ENCODE peak calls at places on chromosomes 5 and 9, in ten cellular contexts. One of them, this sample, is unnamed.

GRCh38 chr5:42634575-42634974 is 122.0 kb upstream of the CCDC152 start:
- DNase-seq in MM.1S: no peak
- DNase-seq in HuH-7.5: no peak
- DNase-seq in ovary: no peak
- DNase-seq in BJ: no peak
- DNase-seq in HFF-Myc: no peak
- DNase-seq in activated naive CD8-positive, alpha-beta T cell treated with anti-CD3 and anti-CD28 coated beads, Interleukin-2, amount 50 U/mL, for 24 hours: no peak
- DNase-seq in activated CD4-positive, alpha-beta T cell treated with anti-CD3 and anti-CD28 coated beads for 24 hours: no peak
- DNase-seq in lower lobe of right lung: no peak
- DNase-seq in heart left ventricle: no peak
- DNase-seq in this sample: no peak

GRCh38 chr9:124771867-124772621 is 933 bp upstream of the NR6A1 start:
- DNase-seq in MM.1S: peak; percentile 34
- DNase-seq in HuH-7.5: peak; percentile 85
- DNase-seq in ovary: peak; percentile 81
- DNase-seq in BJ: no peak
- DNase-seq in HFF-Myc: no peak
- DNase-seq in activated naive CD8-positive, alpha-beta T cell treated with anti-CD3 and anti-CD28 coated beads, Interleukin-2, amount 50 U/mL, for 24 hours: peak; percentile 60
- DNase-seq in activated CD4-positive, alpha-beta T cell treated with anti-CD3 and anti-CD28 coated beads for 24 hours: peak; percentile 24
- DNase-seq in lower lobe of right lung: peak; percentile 75
- DNase-seq in heart left ventricle: peak; percentile 79
- DNase-seq in this sample: peak; percentile 84

GRCh38 chr5:40432836-40433235 is 246.9 kb upstream of the PTGER4 start:
- DNase-seq in MM.1S: no peak
- DNase-seq in HuH-7.5: no peak
- DNase-seq in ovary: no peak
- DNase-seq in BJ: no peak
- DNase-seq in HFF-Myc: no peak
- DNase-seq in activated naive CD8-positive, alpha-beta T cell treated with anti-CD3 and anti-CD28 coated beads, Interleukin-2, amount 50 U/mL, for 24 hours: no peak
- DNase-seq in activated CD4-positive, alpha-beta T cell treated with anti-CD3 and anti-CD28 coated beads for 24 hours: no peak
- DNase-seq in lower lobe of right lung: no peak
- DNase-seq in heart left ventricle: no peak
- DNase-seq in this sample: no peak

GRCh38 chr5:132268698-132269551 is 11.4 kb downstream of the PDLIM4 start:
- DNase-seq in MM.1S: no peak
- DNase-seq in HuH-7.5: no peak
- DNase-seq in ovary: no peak
- DNase-seq in BJ: peak; percentile 63
- DNase-seq in HFF-Myc: peak; percentile 90
- DNase-seq in activated naive CD8-positive, alpha-beta T cell treated with anti-CD3 and anti-CD28 coated beads, Interleukin-2, amount 50 U/mL, for 24 hours: no peak
- DNase-seq in activated CD4-positive, alpha-beta T cell treated with anti-CD3 and anti-CD28 coated beads for 24 hours: no peak
- DNase-seq in lower lobe of right lung: no peak
- DNase-seq in heart left ventricle: no peak
- DNase-seq in this sample: no peak

GRCh38 chr9:73200694-73201432 is 49.2 kb downstream of the ANXA1 start:
- DNase-seq in MM.1S: peak; percentile 64
- DNase-seq in HuH-7.5: no peak
- DNase-seq in ovary: no peak
- DNase-seq in BJ: no peak
- DNase-seq in HFF-Myc: no peak
- DNase-seq in activated naive CD8-positive, alpha-beta T cell treated with anti-CD3 and anti-CD28 coated beads, Interleukin-2, amount 50 U/mL, for 24 hours: no peak
- DNase-seq in activated CD4-positive, alpha-beta T cell treated with anti-CD3 and anti-CD28 coated beads for 24 hours: no peak
- DNase-seq in lower lobe of right lung: no peak
- DNase-seq in heart left ventricle: no peak
- DNase-seq in this sample: no peak

GRCh38 chr9:101037433-101037832 is 8.9 kb downstream of the PLPPR1 start:
- DNase-seq in MM.1S: no peak
- DNase-seq in HuH-7.5: no peak
- DNase-seq in ovary: no peak
- DNase-seq in BJ: no peak
- DNase-seq in HFF-Myc: no peak
- DNase-seq in activated naive CD8-positive, alpha-beta T cell treated with anti-CD3 and anti-CD28 coated beads, Interleukin-2, amount 50 U/mL, for 24 hours: no peak
- DNase-seq in activated CD4-positive, alpha-beta T cell treated with anti-CD3 and anti-CD28 coated beads for 24 hours: no peak
- DNase-seq in lower lobe of right lung: no peak
- DNase-seq in heart left ventricle: no peak
- DNase-seq in this sample: no peak

GRCh38 chr9:77647659-77648457 is at the start of gene GNA14:
- DNase-seq in MM.1S: no peak
- DNase-seq in HuH-7.5: no peak
- DNase-seq in ovary: peak; percentile 57
- DNase-seq in BJ: no peak
- DNase-seq in HFF-Myc: no peak
- DNase-seq in activated naive CD8-positive, alpha-beta T cell treated with anti-CD3 and anti-CD28 coated beads, Interleukin-2, amount 50 U/mL, for 24 hours: peak; percentile 5
- DNase-seq in activated CD4-positive, alpha-beta T cell treated with anti-CD3 and anti-CD28 coated beads for 24 hours: no peak
- DNase-seq in lower lobe of right lung: no peak
- DNase-seq in heart left ventricle: peak; percentile 40
- DNase-seq in this sample: peak; percentile 57

GRCh38 chr5:87390075-87390474 is 22.7 kb downstream of the CCNH start:
- DNase-seq in MM.1S: peak; percentile 62
- DNase-seq in HuH-7.5: no peak
- DNase-seq in ovary: no peak
- DNase-seq in BJ: no peak
- DNase-seq in HFF-Myc: no peak
- DNase-seq in activated naive CD8-positive, alpha-beta T cell treated with anti-CD3 and anti-CD28 coated beads, Interleukin-2, amount 50 U/mL, for 24 hours: no peak
- DNase-seq in activated CD4-positive, alpha-beta T cell treated with anti-CD3 and anti-CD28 coated beads for 24 hours: no peak
- DNase-seq in lower lobe of right lung: no peak
- DNase-seq in heart left ventricle: no peak
- DNase-seq in this sample: no peak

GRCh38 chr5:150053231-150053626 is 33.1 kb downstream of the CSF1R start:
- DNase-seq in MM.1S: no peak
- DNase-seq in HuH-7.5: no peak
- DNase-seq in ovary: no peak
- DNase-seq in BJ: no peak
- DNase-seq in HFF-Myc: peak; percentile 42
- DNase-seq in activated naive CD8-positive, alpha-beta T cell treated with anti-CD3 and anti-CD28 coated beads, Interleukin-2, amount 50 U/mL, for 24 hours: no peak
- DNase-seq in activated CD4-positive, alpha-beta T cell treated with anti-CD3 and anti-CD28 coated beads for 24 hours: no peak
- DNase-seq in lower lobe of right lung: no peak
- DNase-seq in heart left ventricle: no peak
- DNase-seq in this sample: no peak

GRCh38 chr9:94110821-94111252 is 26.6 kb downstream of the PTPDC1 start:
- DNase-seq in MM.1S: no peak
- DNase-seq in HuH-7.5: no peak
- DNase-seq in ovary: no peak
- DNase-seq in BJ: no peak
- DNase-seq in HFF-Myc: no peak
- DNase-seq in activated naive CD8-positive, alpha-beta T cell treated with anti-CD3 and anti-CD28 coated beads, Interleukin-2, amount 50 U/mL, for 24 hours: no peak
- DNase-seq in activated CD4-positive, alpha-beta T cell treated with anti-CD3 and anti-CD28 coated beads for 24 hours: no peak
- DNase-seq in lower lobe of right lung: no peak
- DNase-seq in heart left ventricle: no peak
- DNase-seq in this sample: no peak

GRCh38 chr5:120388016-120388781 is 75.9 kb upstream of the PRR16 start:
- DNase-seq in MM.1S: peak; percentile 72
- DNase-seq in HuH-7.5: no peak
- DNase-seq in ovary: no peak
- DNase-seq in BJ: peak; percentile 94
- DNase-seq in HFF-Myc: peak; percentile 88
- DNase-seq in activated naive CD8-positive, alpha-beta T cell treated with anti-CD3 and anti-CD28 coated beads, Interleukin-2, amount 50 U/mL, for 24 hours: no peak
- DNase-seq in activated CD4-positive, alpha-beta T cell treated with anti-CD3 and anti-CD28 coated beads for 24 hours: no peak
- DNase-seq in lower lobe of right lung: no peak
- DNase-seq in heart left ventricle: no peak
- DNase-seq in this sample: no peak

GRCh38 chr5:6581559-6582426 is 51.1 kb downstream of the NSUN2 start:
- DNase-seq in MM.1S: no peak
- DNase-seq in HuH-7.5: no peak
- DNase-seq in ovary: no peak
- DNase-seq in BJ: no peak
- DNase-seq in HFF-Myc: no peak
- DNase-seq in activated naive CD8-positive, alpha-beta T cell treated with anti-CD3 and anti-CD28 coated beads, Interleukin-2, amount 50 U/mL, for 24 hours: no peak
- DNase-seq in activated CD4-positive, alpha-beta T cell treated with anti-CD3 and anti-CD28 coated beads for 24 hours: no peak
- DNase-seq in lower lobe of right lung: no peak
- DNase-seq in heart left ventricle: no peak
- DNase-seq in this sample: no peak

GRCh38 chr5:62299097-62299496 is 6.9 kb upstream of the KIF2A start:
- DNase-seq in MM.1S: no peak
- DNase-seq in HuH-7.5: no peak
- DNase-seq in ovary: no peak
- DNase-seq in BJ: no peak
- DNase-seq in HFF-Myc: no peak
- DNase-seq in activated naive CD8-positive, alpha-beta T cell treated with anti-CD3 and anti-CD28 coated beads, Interleukin-2, amount 50 U/mL, for 24 hours: no peak
- DNase-seq in activated CD4-positive, alpha-beta T cell treated with anti-CD3 and anti-CD28 coated beads for 24 hours: no peak
- DNase-seq in lower lobe of right lung: no peak
- DNase-seq in heart left ventricle: no peak
- DNase-seq in this sample: no peak

GRCh38 chr9:3277200-3277599 is 248.6 kb downstream of the RFX3 start:
- DNase-seq in MM.1S: peak; percentile 69
- DNase-seq in HuH-7.5: no peak
- DNase-seq in ovary: no peak
- DNase-seq in BJ: no peak
- DNase-seq in HFF-Myc: no peak
- DNase-seq in activated naive CD8-positive, alpha-beta T cell treated with anti-CD3 and anti-CD28 coated beads, Interleukin-2, amount 50 U/mL, for 24 hours: no peak
- DNase-seq in activated CD4-positive, alpha-beta T cell treated with anti-CD3 and anti-CD28 coated beads for 24 hours: no peak
- DNase-seq in lower lobe of right lung: no peak
- DNase-seq in heart left ventricle: no peak
- DNase-seq in this sample: no peak

GRCh38 chr5:112388739-112389138 is 30.3 kb downstream of the EPB41L4A start:
- DNase-seq in MM.1S: no peak
- DNase-seq in HuH-7.5: no peak
- DNase-seq in ovary: no peak
- DNase-seq in BJ: no peak
- DNase-seq in HFF-Myc: no peak
- DNase-seq in activated naive CD8-positive, alpha-beta T cell treated with anti-CD3 and anti-CD28 coated beads, Interleukin-2, amount 50 U/mL, for 24 hours: no peak
- DNase-seq in activated CD4-positive, alpha-beta T cell treated with anti-CD3 and anti-CD28 coated beads for 24 hours: no peak
- DNase-seq in lower lobe of right lung: no peak
- DNase-seq in heart left ventricle: no peak
- DNase-seq in this sample: no peak

GRCh38 chr5:82313016-82313415 is 34.9 kb upstream of the RPS23 start:
- DNase-seq in MM.1S: no peak
- DNase-seq in HuH-7.5: no peak
- DNase-seq in ovary: no peak
- DNase-seq in BJ: no peak
- DNase-seq in HFF-Myc: no peak
- DNase-seq in activated naive CD8-positive, alpha-beta T cell treated with anti-CD3 and anti-CD28 coated beads, Interleukin-2, amount 50 U/mL, for 24 hours: no peak
- DNase-seq in activated CD4-positive, alpha-beta T cell treated with anti-CD3 and anti-CD28 coated beads for 24 hours: no peak
- DNase-seq in lower lobe of right lung: no peak
- DNase-seq in heart left ventricle: no peak
- DNase-seq in this sample: no peak

GRCh38 chr5:43359738-43360137 is 46.5 kb upstream of the HMGCS1 start:
- DNase-seq in MM.1S: no peak
- DNase-seq in HuH-7.5: no peak
- DNase-seq in ovary: no peak
- DNase-seq in BJ: no peak
- DNase-seq in HFF-Myc: no peak
- DNase-seq in activated naive CD8-positive, alpha-beta T cell treated with anti-CD3 and anti-CD28 coated beads, Interleukin-2, amount 50 U/mL, for 24 hours: no peak
- DNase-seq in activated CD4-positive, alpha-beta T cell treated with anti-CD3 and anti-CD28 coated beads for 24 hours: no peak
- DNase-seq in lower lobe of right lung: no peak
- DNase-seq in heart left ventricle: no peak
- DNase-seq in this sample: no peak

GRCh38 chr9:93944011-93944410 is 11.1 kb downstream of the BARX1 start:
- DNase-seq in MM.1S: no peak
- DNase-seq in HuH-7.5: no peak
- DNase-seq in ovary: no peak
- DNase-seq in BJ: no peak
- DNase-seq in HFF-Myc: no peak
- DNase-seq in activated naive CD8-positive, alpha-beta T cell treated with anti-CD3 and anti-CD28 coated beads, Interleukin-2, amount 50 U/mL, for 24 hours: no peak
- DNase-seq in activated CD4-positive, alpha-beta T cell treated with anti-CD3 and anti-CD28 coated beads for 24 hours: no peak
- DNase-seq in lower lobe of right lung: no peak
- DNase-seq in heart left ventricle: no peak
- DNase-seq in this sample: no peak

GRCh38 chr9:129428890-129429577 is 191.9 kb downstream of the C9orf50 start:
- DNase-seq in MM.1S: no peak
- DNase-seq in HuH-7.5: no peak
- DNase-seq in ovary: no peak
- DNase-seq in BJ: no peak
- DNase-seq in HFF-Myc: no peak
- DNase-seq in activated naive CD8-positive, alpha-beta T cell treated with anti-CD3 and anti-CD28 coated beads, Interleukin-2, amount 50 U/mL, for 24 hours: no peak
- DNase-seq in activated CD4-positive, alpha-beta T cell treated with anti-CD3 and anti-CD28 coated beads for 24 hours: no peak
- DNase-seq in lower lobe of right lung: no peak
- DNase-seq in heart left ventricle: peak; percentile 13
- DNase-seq in this sample: no peak

GRCh38 chr9:34928921-34929320 is 29.2 kb upstream of the PHF24 start:
- DNase-seq in MM.1S: no peak
- DNase-seq in HuH-7.5: no peak
- DNase-seq in ovary: no peak
- DNase-seq in BJ: no peak
- DNase-seq in HFF-Myc: no peak
- DNase-seq in activated naive CD8-positive, alpha-beta T cell treated with anti-CD3 and anti-CD28 coated beads, Interleukin-2, amount 50 U/mL, for 24 hours: peak; percentile 12
- DNase-seq in activated CD4-positive, alpha-beta T cell treated with anti-CD3 and anti-CD28 coated beads for 24 hours: no peak
- DNase-seq in lower lobe of right lung: no peak
- DNase-seq in heart left ventricle: no peak
- DNase-seq in this sample: no peak

This sample was measured in left ventricle myocardium superior.